ENCODE peak calls at places on chromosomes 11 and 22, in four cellular contexts. D is stimulated activated CD8-positive, alpha-beta memory T cell treated with anti-CD3 and anti-CD28 coated beads, Interleukin-2, amount 100 ng/mL, for 48 hours; C is activated CD8-positive, alpha-beta memory T cell treated with anti-CD3 and anti-CD28 coated beads, Interleukin-2, amount 50 U/mL, for 48 hours; F is MM.1S. T is an unnamed sample.

GRCh38 chr22:45896153-45896951 is 80.6 kb downstream of the WNT7B start:
- DNase-seq in C (no peak), F (no peak), D (no peak), T (no peak)

GRCh38 chr11:72015511-72016061 is 16.9 kb downstream of the IL18BP start:
- DNase-seq in C (peak; percentile 39), D (no peak), F (no peak), T (no peak)

GRCh38 chr11:73957654-73958361 is 7.0 kb downstream of the DNAJB13 start:
- DNase-seq in F (no peak), D (no peak), C (no peak), T (no peak)

GRCh38 chr11:45737056-45737455 is 67.9 kb upstream of the SLC35C1 start:
- DNase-seq in D (no peak), C (no peak), F (no peak), T (no peak)

GRCh38 chr11:34707462-34707840 is 86.6 kb downstream of the EHF start:
- DNase-seq in C (no peak), D (no peak), F (peak; percentile 87), T (no peak)

GRCh38 chr11:73230276-73230875 is 12.3 kb downstream of the P2RY2 start:
- DNase-seq in F (no peak), D (no peak), C (peak; percentile 36), T (no peak)

GRCh38 chr11:69325446-69325845 is 31.5 kb downstream of the MYEOV start:
- DNase-seq in C (no peak), D (no peak), F (no peak), T (no peak)

GRCh38 chr11:9103542-9104276 is 12.3 kb upstream of the SCUBE2 start:
- DNase-seq in C (no peak), D (no peak), F (no peak), T (no peak)

GRCh38 chr11:82775736-82776346 is 42.2 kb upstream of the FAM181B start:
- DNase-seq in C (no peak), D (no peak), F (peak; percentile 80), T (no peak)

GRCh38 chr22:35437038-35437437 is 37.1 kb downstream of the MCM5 start:
- DNase-seq in C (peak; percentile 66), F (no peak), D (no peak), T (no peak)

GRCh38 chr11:66119348-66120133 is 49.5 kb downstream of the PACS1 start:
- DNase-seq in C (no peak), D (no peak), F (no peak), T (no peak)

GRCh38 chr22:45540122-45540521 is 37.4 kb downstream of the FBLN1 start:
- DNase-seq in C (no peak), F (no peak), D (no peak), T (no peak)

T was measured in T-helper 9 cell.